ENCODE peak calls at places on chromosomes 6 and 20, in five cellular contexts. K, F, T, P and X are unnamed samples.

GRCh38 chr20:64119681-64120341 is 12.4 kb upstream of the NPBWR2 start:
- DNase-seq in K (peak; percentile 6), F (no peak), T (peak; percentile 77), P (no peak), X (peak; percentile 58)

GRCh38 chr6:56953597-56954388 is 1.1 kb upstream of the BEND6 start:
- DNase-seq in K (no peak), F (no peak), T (no peak), P (no peak), X (no peak)

GRCh38 chr6:132716238-132716637 is 2.4 kb upstream of the VNN1 start:
- DNase-seq in K (no peak), F (no peak), T (no peak), P (no peak), X (no peak)

GRCh38 chr6:161631676-161632194 is 357.9 kb upstream of the AGPAT4 start:
- DNase-seq in K (no peak), F (no peak), T (no peak), P (no peak), X (no peak)

GRCh38 chr6:35181313-35181932 is 32.3 kb upstream of the SCUBE3 start:
- DNase-seq in K (no peak), F (no peak), T (no peak), P (peak; percentile 63), X (no peak)

GRCh38 chr6:105900120-105900937 is 185.8 kb upstream of the PRDM1 start:
- DNase-seq in K (no peak), F (no peak), T (no peak), P (no peak), X (no peak)

GRCh38 chr6:119609865-119610264 is 260.3 kb upstream of the MAN1A1 start:
- DNase-seq in K (no peak), F (no peak), T (no peak), P (no peak), X (no peak)

GRCh38 chr6:78770766-78771165 is 96.6 kb upstream of the IRAK1BP1 start:
- DNase-seq in K (no peak), F (no peak), T (no peak), P (no peak), X (no peak)

GRCh38 chr6:69861986-69862385 is 4.4 kb upstream of the COL19A1 start:
- DNase-seq in K (no peak), F (no peak), T (no peak), P (no peak), X (no peak)

GRCh38 chr6:1575213-1576041 is 34.3 kb upstream of the FOXC1 start:
- DNase-seq in K (no peak), F (no peak), T (no peak), P (no peak), X (no peak)

GRCh38 chr20:35768731-35769664 is 2.8 kb upstream of the PHF20 start:
- DNase-seq in K (peak; percentile 77), F (peak; percentile 88), T (peak; percentile 92), P (peak; percentile 96), X (peak; percentile 88)

GRCh38 chr20:61588356-61589054 is 336.4 kb downstream of the CDH4 start:
- DNase-seq in K (no peak), F (no peak), T (no peak), P (no peak), X (no peak)

GRCh38 chr6:115001726-115002436 is 659.1 kb upstream of the HS3ST5 start:
- DNase-seq in K (no peak), F (no peak), T (no peak), P (no peak), X (no peak)

GRCh38 chr6:130885392-130886192 is 58.4 kb downstream of the SMLR1 start:
- DNase-seq in K (peak; percentile 80), F (peak; percentile 64), T (no peak), P (peak; percentile 76), X (peak; percentile 63)

GRCh38 chr20:4830696-4831095 is 109.0 kb downstream of the PRND start:
- DNase-seq in K (no peak), F (no peak), T (no peak), P (no peak), X (no peak)

GRCh38 chr20:37534401-37535157 is 6.9 kb upstream of the BLCAP start:
- DNase-seq in K (peak; percentile 70), F (peak; percentile 46), T (peak; percentile 50), P (peak; percentile 65), X (no peak)

GRCh38 chr6:20630617-20631448 is 96.6 kb downstream of the CDKAL1 start:
- DNase-seq in K (peak; percentile 63), F (no peak), T (no peak), P (no peak), X (no peak)

GRCh38 chr6:163405412-163406309 is 8.9 kb upstream of the QKI start:
- DNase-seq in K (no peak), F (peak; percentile 69), T (peak; percentile 92), P (peak; percentile 66), X (peak; percentile 78)

GRCh38 chr20:52601295-52601971 is 370.7 kb upstream of the TSHZ2 start:
- DNase-seq in K (no peak), F (no peak), T (no peak), P (no peak), X (no peak)

GRCh38 chr6:147740326-147740725 is 231.8 kb downstream of the SAMD5 start:
- DNase-seq in K (no peak), F (no peak), T (no peak), P (no peak), X (no peak)

GRCh38 chr6:138645976-138646640 is 127.5 kb upstream of the CCDC28A start:
- DNase-seq in K (no peak), F (no peak), T (no peak), P (no peak), X (no peak)

GRCh38 chr6:163460307-163460782 is 45.8 kb downstream of the QKI start:
- DNase-seq in K (no peak), F (no peak), T (no peak), P (no peak), X (no peak)

GRCh38 chr20:50648651-50649050 is 42.7 kb downstream of the RIPOR3 start:
- DNase-seq in K (no peak), F (no peak), T (no peak), P (no peak), X (no peak)

GRCh38 chr20:6053776-6054688 is at the start of gene LRRN4:
- DNase-seq in K (peak; percentile 19), F (peak; percentile 48), T (no peak), P (peak; percentile 71), X (no peak)

GRCh38 chr20:46179811-46180326 is 61.8 kb downstream of the CD40 start:
- DNase-seq in K (no peak), F (no peak), T (no peak), P (no peak), X (no peak)

GRCh38 chr6:42644211-42644610 is 78.2 kb downstream of the PRPH2 start:
- DNase-seq in K (no peak), F (no peak), T (no peak), P (no peak), X (no peak)

GRCh38 chr6:106927531-106928398 is 46.8 kb downstream of the CD24 start:
- DNase-seq in K (no peak), F (peak; percentile 57), T (no peak), P (no peak), X (peak; percentile 79)

GRCh38 chr6:130322673-130323268 is 43.0 kb upstream of the TMEM200A start:
- DNase-seq in K (peak; percentile 48), F (peak; percentile 47), T (no peak), P (no peak), X (peak; percentile 31)

GRCh38 chr6:18990313-18990978 is 603.3 kb downstream of the RNF144B start:
- DNase-seq in K (peak; percentile 55), F (peak; percentile 79), T (peak; percentile 75), P (peak; percentile 79), X (peak; percentile 82)

GRCh38 chr6:24829657-24830056 is 30.9 kb upstream of the ARMH2 start:
- DNase-seq in K (no peak), F (no peak), T (no peak), P (no peak), X (no peak)

GRCh38 chr6:24825130-24825630 is 26.5 kb upstream of the ARMH2 start:
- DNase-seq in K (no peak), F (no peak), T (no peak), P (no peak), X (peak; percentile 19)

GRCh38 chr6:24827970-24828369 is 29.3 kb upstream of the ARMH2 start:
- DNase-seq in K (no peak), F (no peak), T (no peak), P (no peak), X (no peak)

GRCh38 chr6:24824142-24824755 is 25.5 kb upstream of the ARMH2 start:
- DNase-seq in K (no peak), F (no peak), T (no peak), P (no peak), X (no peak)

GRCh38 chr6:24827162-24827561 is 28.4 kb upstream of the ARMH2 start:
- DNase-seq in K (no peak), F (peak; percentile 64), T (no peak), P (no peak), X (no peak)
- TF ChIP-seq CTCF in K (no peak), F (no peak), T (no peak), P (no peak), X (no peak)

GRCh38 chr20:8082025-8082424 is 50.0 kb upstream of the PLCB1 start:
- DNase-seq in K (peak; percentile 7), F (no peak), T (no peak), P (no peak), X (no peak)
- H3K27ac ChIP-seq in K (no peak overlapping the region), F (no peak overlapping the region), T (peak overlapping the region; percentile 37), P (no peak overlapping the region), X (no peak overlapping the region)

DNA sequence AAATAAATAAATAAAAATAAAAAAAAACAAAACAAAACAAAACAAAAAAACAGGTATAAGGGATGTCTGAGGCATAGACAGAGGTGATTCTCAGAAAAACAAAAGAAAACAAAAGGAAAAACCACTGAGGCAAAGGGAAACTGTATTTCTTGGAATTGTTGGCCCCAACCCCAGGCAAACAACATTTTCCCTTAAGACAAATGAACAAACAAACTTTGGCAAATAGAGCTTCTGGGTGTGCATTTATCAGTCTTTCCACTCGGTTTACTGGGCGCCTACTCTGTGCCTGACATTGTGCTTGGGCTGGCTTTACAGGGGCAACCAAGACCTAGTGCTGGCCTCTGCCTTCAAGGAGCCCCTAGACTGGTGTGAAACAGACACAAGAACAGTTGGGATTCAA is 33.7 kb upstream of the IER3 start:
- DNase-seq in K (no peak), F (peak; percentile 35), T (no peak), P (no peak), X (no peak)
- H3K4me1 ChIP-seq in K (peaks cover 87% of the 10 kb centered on the region), F (peaks cover 69% of the 10 kb centered on the region), T (peaks cover 50% of the 10 kb centered on the region), P (peaks cover 26% of the 10 kb centered on the region), X (peaks cover 50% of the 10 kb centered on the region)

GRCh38 chr6:86511962-86512361 is 425.4 kb upstream of the HTR1E start:
- DNase-seq in K (no peak), F (no peak), T (no peak), P (no peak), X (no peak)
- TF ChIP-seq CTCF in K (no peak), F (no peak), T (no peak), P (no peak), X (no peak)